ENCODE peak calls at places on chromosomes 16 and 17, in seven cellular contexts. U is mesenchymal stem cell, O is H1, I is H9, E is IMR-90, J is neuronal stem cell, N is trophoblast cell. C is an unnamed sample.

GRCh38 chr16:88681709-88682451 is 4.4 kb downstream of the SNAI3 start:
- DNase-seq in U (no peak), O (no peak), I (no peak), E (peak; percentile 15), J (no peak), N (no peak), C (no peak)

GRCh38 chr16:57476546-57477410 is 9.5 kb downstream of the DOK4 start:
- DNase-seq in U (no peak), O (no peak), I (peak; percentile 62), E (no peak), J (no peak), N (no peak), C (no peak)

GRCh38 chr17:31472137-31472536 is 80.7 kb downstream of the RAB11FIP4 start:
- DNase-seq in U (no peak), O (no peak), I (no peak), E (no peak), J (no peak), N (no peak), C (peak; percentile 37)

GRCh38 chr16:67395458-67396158 is 2.3 kb upstream of the TPPP3 start:
- DNase-seq in U (peak; percentile 67), O (no peak), I (no peak), E (peak; percentile 72), J (no peak), N (no peak), C (no peak)

GRCh38 chr16:17159616-17160015 is 311.1 kb downstream of the XYLT1 start:
- DNase-seq in U (no peak), O (no peak), I (no peak), E (no peak), J (peak; percentile 32), N (no peak), C (peak; percentile 27)

GRCh38 chr17:68089881-68090280 is 54.3 kb downstream of the KPNA2 start:
- DNase-seq in U (peak; percentile 70), O (no peak), I (no peak), E (peak; percentile 24), J (no peak), N (peak; percentile 93), C (peak; percentile 68)

GRCh38 chr16:3152273-3153076 is 17.6 kb downstream of the ZNF213 start:
- DNase-seq in U (peak; percentile 92), O (peak; percentile 88), I (peak; percentile 97), E (peak; percentile 90), J (peak; percentile 96), N (peak; percentile 89), C (peak; percentile 97)

GRCh38 chr17:8941520-8941919 is 24.0 kb downstream of the PIK3R5 start:
- DNase-seq in U (no peak), O (no peak), I (peak; percentile 30), E (no peak), J (no peak), N (no peak), C (no peak)

GRCh38 chr16:47986031-47986430 is 169.8 kb downstream of the ABCC12 start:
- DNase-seq in U (no peak), O (no peak), I (no peak), E (no peak), J (no peak), N (no peak), C (peak; percentile 53)

GRCh38 chr17:31527606-31528005 is 136.1 kb downstream of the RAB11FIP4 start:
- DNase-seq in U (no peak), O (no peak), I (no peak), E (peak; percentile 55), J (no peak), N (peak; percentile 37), C (no peak)

GRCh38 chr16:11100239-11100750 is 155.7 kb downstream of the SOCS1 start:
- DNase-seq in U (peak; percentile 98), O (peak; percentile 23), I (peak; percentile 53), E (peak; percentile 100), J (no peak), N (no peak), C (peak; percentile 98)

GRCh38 chr16:88454315-88455057 is 1.4 kb downstream of the ZFPM1 start:
- DNase-seq in U (no peak), O (no peak), I (no peak), E (no peak), J (no peak), N (no peak), C (no peak)

GRCh38 chr16:80931985-80932720 is 74.5 kb downstream of the CMC2 start:
- DNase-seq in U (peak; percentile 40), O (peak; percentile 33), I (peak; percentile 76), E (peak; percentile 35), J (peak; percentile 35), N (no peak), C (peak; percentile 67)

GRCh38 chr16:77788196-77789084 is at the start of gene VAT1L:
- DNase-seq in U (peak; percentile 80), O (peak; percentile 7), I (peak; percentile 69), E (peak; percentile 63), J (peak; percentile 57), N (no peak), C (peak; percentile 71)

GRCh38 chr17:19724501-19725420 is 8.4 kb upstream of the SLC47A2 start:
- DNase-seq in U (no peak), O (no peak), I (peak; percentile 28), E (no peak), J (no peak), N (peak; percentile 22), C (no peak)

GRCh38 chr17:51454456-51454978 is 194.2 kb downstream of the UTP18 start:
- DNase-seq in U (no peak), O (no peak), I (no peak), E (no peak), J (no peak), N (no peak), C (no peak)

GRCh38 chr16:4249546-4249945 is 7.7 kb upstream of the SRL start:
- DNase-seq in U (no peak), O (no peak), I (no peak), E (no peak), J (no peak), N (no peak), C (no peak)

GRCh38 chr16:53872248-53873221 is 168.6 kb downstream of the FTO start:
- DNase-seq in U (peak; percentile 66), O (no peak), I (no peak), E (peak; percentile 93), J (no peak), N (no peak), C (no peak)

GRCh38 chr17:2797226-2797625 is 988 bp downstream of the RAP1GAP2 start:
- DNase-seq in U (no peak), O (no peak), I (no peak), E (no peak), J (no peak), N (no peak), C (no peak)

GRCh38 chr17:48472485-48473281 is 42.7 kb upstream of the SKAP1 start:
- DNase-seq in U (peak; percentile 76), O (no peak), I (peak; percentile 55), E (peak; percentile 94), J (no peak), N (peak; percentile 50), C (peak; percentile 83)

GRCh38 chr17:48468299-48468698 is 38.3 kb upstream of the SKAP1 start:
- DNase-seq in U (no peak), O (no peak), I (no peak), E (no peak), J (no peak), N (no peak), C (no peak)

GRCh38 chr17:48470388-48471034 is 40.5 kb upstream of the SKAP1 start:
- DNase-seq in U (peak; percentile 78), O (no peak), I (peak; percentile 54), E (peak; percentile 62), J (no peak), N (peak; percentile 48), C (peak; percentile 39)

GRCh38 chr17:48469227-48469626 is 39.2 kb upstream of the SKAP1 start:
- DNase-seq in U (no peak), O (no peak), I (no peak), E (no peak), J (no peak), N (no peak), C (no peak)

GRCh38 chr17:48471807-48472484 is 41.9 kb upstream of the SKAP1 start:
- DNase-seq in U (no peak), O (no peak), I (peak; percentile 65), E (no peak), J (no peak), N (no peak), C (no peak)
- H3K23ac ChIP-seq in U (no peak overlapping the region), O (no peak overlapping the region), I (no peak overlapping the region), E (peak overlapping the region; percentile 98), J (no peak overlapping the region), N (no peak overlapping the region), C (no peak overlapping the region)

GRCh38 chr17:80868022-80868609 is 123.5 kb upstream of the CHMP6 start:
- DNase-seq in U (no peak), O (no peak), I (no peak), E (no peak), J (no peak), N (no peak), C (no peak)
- H2AK5ac ChIP-seq in U (no peak overlapping the region), O (no peak overlapping the region), I (no peak overlapping the region), E (peak overlapping the region; percentile 25), J (no peak overlapping the region), N (no peak overlapping the region), C (no peak overlapping the region)

GRCh38 chr16:85750021-85750826 is 672 bp downstream of the C16orf74 start:
- DNase-seq in U (peak; percentile 60), O (no peak), I (peak; percentile 55), E (peak; percentile 46), J (no peak), N (peak; percentile 57), C (no peak)

GRCh38 chr16:85751665-85752501 is 987 bp upstream of the C16orf74 start:
- DNase-seq in U (no peak), O (peak; percentile 34), I (peak; percentile 80), E (peak; percentile 58), J (no peak), N (no peak), C (no peak)

GRCh38 chr16:85749686-85750020 is 1.2 kb downstream of the C16orf74 start:
- DNase-seq in U (no peak), O (no peak), I (no peak), E (no peak), J (no peak), N (no peak), C (no peak)

GRCh38 chr16:85752511-85753420 is 1.9 kb upstream of the C16orf74 start:
- DNase-seq in U (peak; percentile 78), O (no peak), I (peak; percentile 77), E (peak; percentile 62), J (no peak), N (peak; percentile 87), C (peak; percentile 73)

GRCh38 chr16:85750827-85751641 is at the start of gene C16orf74:
- DNase-seq in U (peak; percentile 57), O (no peak), I (no peak), E (peak; percentile 35), J (no peak), N (peak; percentile 62), C (no peak)
- H3K23ac ChIP-seq in U (no peak within 1 kb of the TSS), O (no peak within 1 kb of the TSS), I (no peak within 1 kb of the TSS), E (peak within 1 kb of the TSS; percentile 70), J (peak within 1 kb of the TSS; percentile 31), N (no peak within 1 kb of the TSS), C (peak within 1 kb of the TSS; percentile 93)

DNA sequence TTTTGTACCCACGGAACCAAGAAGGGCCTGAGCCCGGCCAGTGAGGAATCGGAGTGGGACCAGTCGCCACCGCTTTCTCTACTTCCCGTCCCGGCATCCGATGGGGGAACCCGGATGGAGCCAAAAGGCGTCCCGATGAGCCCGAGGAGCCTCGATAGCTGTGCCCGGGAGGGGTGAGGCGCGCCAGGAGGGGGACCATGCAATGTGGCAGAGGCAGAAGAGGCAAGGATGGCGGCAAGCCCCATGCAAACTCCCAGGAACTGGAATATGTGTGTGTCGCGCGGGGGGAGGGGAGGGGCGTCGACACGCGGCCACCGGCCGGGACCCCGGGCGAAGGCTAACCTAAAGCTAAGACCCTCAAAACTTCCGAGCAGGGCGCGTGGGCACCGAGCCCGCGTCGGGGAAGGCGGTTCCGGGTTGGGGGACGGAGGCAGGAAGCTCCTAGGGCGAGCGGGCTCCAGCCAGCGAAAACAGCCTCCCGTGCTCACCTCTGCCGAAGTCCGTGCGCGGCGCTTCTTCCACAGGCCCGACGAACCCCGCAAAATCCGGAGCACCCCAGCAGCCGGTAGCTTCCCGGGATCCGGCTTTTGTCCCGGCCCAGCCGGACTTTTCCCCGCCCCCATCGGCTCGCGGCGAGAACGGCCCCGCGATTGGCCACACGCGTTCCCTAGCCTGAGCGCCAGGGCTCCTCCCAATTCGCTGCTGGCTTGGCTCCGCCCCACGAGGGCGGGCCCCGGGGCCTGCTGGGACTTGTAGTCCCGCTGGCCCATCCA is at the start of gene ACLY:
- DNase-seq in U (peak; percentile 98), O (peak; percentile 94), I (peak; percentile 100), E (peak; percentile 95), J (peak; percentile 98), N (peak; percentile 99), C (peak; percentile 52)
- H2AK5ac ChIP-seq in U (peak within 1 kb of the TSS; percentile 29), O (peak within 1 kb of the TSS; percentile 84), I (no peak within 1 kb of the TSS), E (peak within 1 kb of the TSS; percentile 95), J (peak within 1 kb of the TSS; percentile 95), N (peak within 1 kb of the TSS; percentile 17), C (peak within 1 kb of the TSS; percentile 52)